ENCODE peak calls at places on chromosomes 12 and 14, in seven cellular contexts. O is heart right ventricle, Y is aorta, D is PC-3, V is tibial artery, L is SK-N-SH, J is GM23248. F is an unnamed sample. For H3K4me1, the result is how much of the 10 kb centered on the place peaks cover.

GRCh38 chr14:105249175-105250007 is 1.1 kb downstream of the BTBD6 start:
- DNase-seq in O (no peak), Y (no peak), D (peak), V (no peak), L (peak), J (peak), F (peak)

GRCh38 chr12:49813131-49813530 is 15.1 kb downstream of the NCKAP5L start:
- DNase-seq in O (no peak), Y (no peak), D (peak), V (no peak), L (no peak), J (peak), F (peak)

GRCh38 chr12:112855375-112855774 is 51.4 kb upstream of the OAS1 start:
- DNase-seq in O (no peak), Y (no peak), D (peak), V (no peak), L (peak), J (peak), F (no peak)

GRCh38 chr14:33548606-33549005 is 402.3 kb downstream of the EGLN3 start:
- DNase-seq in O (no peak), Y (no peak), D (no peak), V (no peak), L (no peak), J (no peak), F (no peak)

GRCh38 chr12:6154730-6155459 is 30.4 kb upstream of the VWF start:
- DNase-seq in O (peak), Y (no peak), D (no peak), V (peak), L (peak), J (no peak), F (no peak)

GRCh38 chr14:47541652-47542051 is 133.8 kb downstream of the MDGA2 start:
- DNase-seq in O (no peak), Y (no peak), D (no peak), V (no peak), L (no peak), J (no peak), F (no peak)

GRCh38 chr14:104224516-104225281 is 86.3 kb downstream of the KIF26A start:
- DNase-seq in O (no peak), Y (peak), D (no peak), V (no peak), L (peak), J (no peak), F (no peak)

GRCh38 chr14:100531152-100531551 is 56.1 kb downstream of the BEGAIN start:
- DNase-seq in O (no peak), Y (no peak), D (no peak), V (peak), L (no peak), J (no peak), F (no peak)

GRCh38 chr12:104026841-104027599 is 23.0 kb downstream of the GLT8D2 start:
- DNase-seq in O (no peak), Y (no peak), D (no peak), V (no peak), L (no peak), J (no peak), F (no peak)

GRCh38 chr12:29566441-29566840 is 69.0 kb upstream of the OVCH1 start:
- DNase-seq in O (no peak), Y (no peak), D (peak), V (no peak), L (no peak), J (no peak), F (peak)

GRCh38 chr14:101601603-101602465 is 40.5 kb downstream of the DIO3 start:
- DNase-seq in O (no peak), Y (peak), D (no peak), V (no peak), L (no peak), J (no peak), F (no peak)

GRCh38 chr12:131578828-131579227 is 132.1 kb upstream of the SFSWAP start:
- DNase-seq in O (no peak), Y (no peak), D (no peak), V (no peak), L (no peak), J (no peak), F (no peak)

GRCh38 chr14:44803239-44803905 is 158.4 kb downstream of the KLHL28 start:
- DNase-seq in O (no peak), Y (no peak), D (peak), V (no peak), L (peak), J (peak), F (peak)

GRCh38 chr14:20295067-20295466 is 10.7 kb downstream of the TTC5 start:
- DNase-seq in O (no peak), Y (no peak), D (peak), V (no peak), L (no peak), J (no peak), F (no peak)

GRCh38 chr14:105193916-105194782 is 13.0 kb upstream of the NUDT14 start:
- DNase-seq in O (no peak), Y (no peak), D (no peak), V (no peak), L (peak), J (peak), F (no peak)

GRCh38 chr12:91272456-91273063 is 89.9 kb upstream of the DCN start:
- DNase-seq in O (peak), Y (no peak), D (no peak), V (peak), L (no peak), J (no peak), F (no peak)

GRCh38 chr14:54329082-54329695 is 67.6 kb upstream of the CDKN3 start:
- DNase-seq in O (peak), Y (no peak), D (peak), V (peak), L (no peak), J (peak), F (peak)

GRCh38 chr12:79251356-79251755 is 386.8 kb downstream of the SYT1 start:
- DNase-seq in O (no peak), Y (no peak), D (peak), V (no peak), L (no peak), J (peak), F (peak)

GRCh38 chr14:20671597-20672283 is 12.6 kb upstream of the RNASE4 start:
- DNase-seq in O (no peak), Y (no peak), D (peak), V (no peak), L (no peak), J (no peak), F (no peak)

GRCh38 chr12:52813203-52813819 is 605 bp downstream of the KRT4 start:
- DNase-seq in O (no peak), Y (no peak), D (no peak), V (no peak), L (no peak), J (no peak), F (no peak)

GRCh38 chr12:12099102-12099501 is 28.4 kb downstream of the BCL2L14 start:
- DNase-seq in O (no peak), Y (no peak), D (no peak), V (no peak), L (peak), J (no peak), F (no peak)

GRCh38 chr14:50085570-50086315 is 30.6 kb downstream of the VCPKMT start:
- DNase-seq in O (no peak), Y (no peak), D (peak), V (no peak), L (no peak), J (peak), F (peak)

GRCh38 chr14:21734457-21735074 is 60.9 kb upstream of the OR4E1 start:
- DNase-seq in O (no peak), Y (no peak), D (peak), V (no peak), L (peak), J (peak), F (no peak)

GRCh38 chr14:96077983-96078686 is 39.0 kb downstream of the C14orf132 start:
- DNase-seq in O (no peak), Y (peak), D (no peak), V (no peak), L (peak), J (no peak), F (no peak)

GRCh38 chr14:100409016-100409385 is 85.9 kb downstream of the SLC25A47 start:
- DNase-seq in O (no peak), Y (no peak), D (no peak), V (no peak), L (peak), J (no peak), F (no peak)

GRCh38 chr12:132633901-132634300 is 15.3 kb downstream of the P2RX2 start:
- DNase-seq in O (no peak), Y (no peak), D (no peak), V (no peak), L (no peak), J (no peak), F (no peak)

GRCh38 chr12:3962661-3963483 is 89.7 kb upstream of the PARP11 start:
- DNase-seq in O (peak), Y (no peak), D (no peak), V (peak), L (no peak), J (no peak), F (no peak)

GRCh38 chr14:76330411-76331327 is 45.3 kb upstream of the ESRRB start:
- DNase-seq in O (no peak), Y (no peak), D (no peak), V (no peak), L (no peak), J (no peak), F (no peak)
- H3K4me3 ChIP-seq in O (no peak), Y (no peak), D (no peak), V (no peak), L (no peak), J (no peak), F (no peak)

GRCh38 chr12:64456119-64456518 is 4.2 kb downstream of the TBK1 start:
- DNase-seq in O (no peak), Y (no peak), D (no peak), V (no peak), L (no peak), J (no peak), F (no peak)
- H3K4me1 ChIP-seq in O (under half), Y (under half), D (under half), V (under half), L (under half), J (under half), F (under half)

GRCh38 chr14:65431951-65432350 is 19.4 kb downstream of the FUT8 start:
- DNase-seq in O (no peak), Y (no peak), D (no peak), V (no peak), L (no peak), J (peak), F (peak)
- H3K4me3 ChIP-seq in O (no peak), Y (no peak), D (no peak), V (no peak), L (no peak), J (no peak), F (no peak)

GRCh38 chr12:42473130-42473529 is 116.4 kb downstream of the PRICKLE1 start:
- DNase-seq in O (no peak), Y (no peak), D (peak), V (no peak), L (no peak), J (peak), F (peak)

GRCh38 chr12:42469355-42470006 is 120.1 kb downstream of the PRICKLE1 start:
- DNase-seq in O (no peak), Y (no peak), D (no peak), V (no peak), L (no peak), J (no peak), F (no peak)

GRCh38 chr12:42468341-42468821 is 121.2 kb downstream of the PRICKLE1 start:
- DNase-seq in O (peak), Y (no peak), D (no peak), V (no peak), L (no peak), J (no peak), F (peak)

GRCh38 chr12:42473561-42473960 is 116.0 kb downstream of the PRICKLE1 start:
- DNase-seq in O (no peak), Y (no peak), D (peak), V (no peak), L (no peak), J (no peak), F (no peak)

DNA sequence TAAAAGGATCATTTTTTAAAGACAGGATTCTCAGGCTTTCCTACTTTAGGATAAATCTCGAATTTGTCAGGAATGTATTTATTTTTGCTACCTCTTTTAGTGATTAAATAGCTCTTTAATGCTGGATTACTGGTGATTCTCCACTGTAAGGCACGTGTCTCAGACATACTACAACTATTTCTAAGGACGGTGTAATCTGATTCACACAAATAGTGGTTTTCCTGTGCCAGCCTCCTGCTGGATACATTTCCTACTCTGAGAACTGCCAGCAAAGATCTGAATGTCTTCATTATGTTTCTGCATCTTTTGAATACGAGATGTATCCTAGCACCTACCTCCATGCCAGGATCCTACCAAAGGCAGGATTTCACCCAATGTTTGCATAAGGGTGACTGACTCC is 120.7 kb downstream of the PRICKLE1 start:
- DNase-seq in O (no peak), Y (no peak), D (peak), V (no peak), L (no peak), J (peak), F (no peak)
- H3K4me1 ChIP-seq in O (half or more), Y (under half), D (under half), V (under half), L (under half), J (under half), F (under half)

GRCh38 chr14:73238941-73239340 is 1.6 kb downstream of the PAPLN start:
- DNase-seq in O (no peak), Y (peak), D (no peak), V (peak), L (peak), J (no peak), F (no peak)
- H3K4me3 ChIP-seq in O (peak), Y (no peak), D (peak), V (no peak), L (no peak), J (peak), F (peak)

DNA sequence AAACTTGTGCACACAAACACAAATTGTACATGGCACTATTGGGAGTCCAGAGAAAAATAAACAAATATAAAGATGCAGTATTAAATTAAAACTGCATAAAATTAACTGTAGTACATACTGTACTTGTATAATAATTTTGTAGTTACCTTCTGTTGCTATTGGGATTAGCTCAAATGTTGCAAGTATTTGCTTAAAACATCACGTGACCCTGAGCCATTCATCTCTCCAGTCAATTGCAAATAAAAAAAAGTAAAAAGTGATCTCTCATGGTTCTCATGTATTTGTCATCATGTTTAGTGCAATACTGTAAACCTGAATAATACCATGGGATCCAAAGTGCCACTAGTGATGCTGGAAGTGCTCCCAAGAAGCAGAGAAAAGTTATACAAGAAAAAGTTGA is 88.1 kb upstream of the NAV3 start:
- DNase-seq in O (no peak), Y (no peak), D (peak), V (no peak), L (no peak), J (no peak), F (no peak)
- H3K4me1 ChIP-seq in O (under half), Y (under half), D (under half), V (under half), L (under half), J (under half), F (under half)

DNA sequence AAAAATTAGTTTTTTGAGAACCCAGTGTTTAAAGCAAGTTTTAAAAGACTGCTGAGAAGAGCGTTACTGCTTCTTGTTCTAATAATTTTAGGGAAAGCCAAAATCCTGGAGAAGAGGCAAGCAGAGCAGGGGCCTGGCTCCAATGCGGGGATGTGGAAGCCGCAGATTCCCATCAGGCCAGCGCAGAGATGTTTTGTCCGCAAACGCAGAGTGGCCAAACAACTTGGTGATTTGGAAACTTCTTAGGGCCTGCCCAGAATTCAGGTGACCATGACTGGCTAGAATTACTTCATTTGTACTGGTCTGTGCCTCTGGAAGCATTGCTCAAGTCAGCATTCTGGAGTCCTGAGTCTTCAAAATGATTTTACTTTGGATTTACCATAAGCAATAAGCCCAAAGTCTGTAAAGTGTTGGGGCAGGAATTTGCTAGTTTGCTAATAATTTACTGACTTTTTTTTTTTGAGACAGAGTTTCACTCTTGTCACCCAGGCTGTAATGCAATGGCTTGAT is 208.4 kb downstream of the PPM1H start:
- DNase-seq in O (no peak), Y (no peak), D (no peak), V (no peak), L (no peak), J (peak), F (no peak)
- H3K4me3 ChIP-seq in O (no peak), Y (no peak), D (no peak), V (no peak), L (no peak), J (no peak), F (no peak)

DNA sequence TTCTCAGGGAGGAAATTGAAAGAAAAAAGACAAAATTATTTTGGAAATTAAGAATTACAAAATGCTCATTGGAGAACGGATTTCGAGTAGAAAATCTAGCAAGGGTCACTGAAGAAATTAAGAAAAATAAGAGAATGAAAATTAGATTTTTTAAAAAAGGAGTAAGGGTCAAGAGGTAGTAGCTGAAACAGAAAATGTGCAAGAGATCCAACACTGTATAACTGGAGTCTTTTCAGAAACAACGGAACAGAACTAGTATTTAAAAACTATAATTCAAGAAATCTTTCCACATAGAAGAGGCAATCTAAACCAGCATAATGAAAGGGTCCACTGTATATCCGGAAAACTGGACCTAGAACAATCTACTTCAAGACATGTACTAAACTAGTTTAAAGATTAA is 28.2 kb downstream of the ATP2B1 start:
- DNase-seq in O (no peak), Y (no peak), D (no peak), V (no peak), L (no peak), J (no peak), F (no peak)
- H3K4me1 ChIP-seq in O (under half), Y (under half), D (under half), V (under half), L (under half), J (under half), F (under half)